ENCODE peak calls at places on chromosome 15, in nine cellular contexts. One of them, this sample, is unnamed.

GRCh38 chr15:85871545-85871944 is 76.8 kb upstream of the KLHL25 start:
- DNase-seq in mesothelial cell of epicardium: no peak
- DNase-seq in sciatic nerve: no peak
- DNase-seq in astrocyte of the spinal cord: no peak
- DNase-seq in HEK293T: no peak
- DNase-seq in kidney tubule cell: no peak
- DNase-seq in AG10803: no peak
- DNase-seq in left colon: no peak
- DNase-seq in stomach: no peak
- DNase-seq in this sample: no peak

GRCh38 chr15:95734422-95735316 is 595.8 kb upstream of the NR2F2 start:
- DNase-seq in mesothelial cell of epicardium: no peak
- DNase-seq in sciatic nerve: no peak
- DNase-seq in astrocyte of the spinal cord: peak
- DNase-seq in HEK293T: no peak
- DNase-seq in kidney tubule cell: peak
- DNase-seq in AG10803: no peak
- DNase-seq in left colon: no peak
- DNase-seq in stomach: no peak
- DNase-seq in this sample: no peak

GRCh38 chr15:98734472-98735284 is 86.3 kb downstream of the IGF1R start:
- DNase-seq in mesothelial cell of epicardium: no peak
- DNase-seq in sciatic nerve: no peak
- DNase-seq in astrocyte of the spinal cord: no peak
- DNase-seq in HEK293T: no peak
- DNase-seq in kidney tubule cell: peak
- DNase-seq in AG10803: peak
- DNase-seq in left colon: no peak
- DNase-seq in stomach: no peak
- DNase-seq in this sample: no peak

GRCh38 chr15:49044761-49045571 is 1.3 kb downstream of the SECISBP2L start:
- DNase-seq in mesothelial cell of epicardium: no peak
- DNase-seq in sciatic nerve: no peak
- DNase-seq in astrocyte of the spinal cord: peak
- DNase-seq in HEK293T: no peak
- DNase-seq in kidney tubule cell: peak
- DNase-seq in AG10803: peak
- DNase-seq in left colon: no peak
- DNase-seq in stomach: no peak
- DNase-seq in this sample: no peak

GRCh38 chr15:60480149-60480548 is 1.2 kb upstream of the ICE2 start:
- DNase-seq in mesothelial cell of epicardium: no peak
- DNase-seq in sciatic nerve: no peak
- DNase-seq in astrocyte of the spinal cord: no peak
- DNase-seq in HEK293T: no peak
- DNase-seq in kidney tubule cell: no peak
- DNase-seq in AG10803: no peak
- DNase-seq in left colon: no peak
- DNase-seq in stomach: no peak
- DNase-seq in this sample: no peak

GRCh38 chr15:89772933-89773583 is 3.1 kb upstream of the MESP2 start:
- DNase-seq in mesothelial cell of epicardium: no peak
- DNase-seq in sciatic nerve: no peak
- DNase-seq in astrocyte of the spinal cord: peak
- DNase-seq in HEK293T: peak
- DNase-seq in kidney tubule cell: no peak
- DNase-seq in AG10803: peak
- DNase-seq in left colon: no peak
- DNase-seq in stomach: no peak
- DNase-seq in this sample: no peak

GRCh38 chr15:100925480-100925879 is 6.3 kb downstream of the LRRK1 start:
- DNase-seq in mesothelial cell of epicardium: no peak
- DNase-seq in sciatic nerve: no peak
- DNase-seq in astrocyte of the spinal cord: no peak
- DNase-seq in HEK293T: no peak
- DNase-seq in kidney tubule cell: no peak
- DNase-seq in AG10803: no peak
- DNase-seq in left colon: no peak
- DNase-seq in stomach: no peak
- DNase-seq in this sample: no peak

GRCh38 chr15:31263751-31264533 is 62.7 kb upstream of the KLF13 start:
- DNase-seq in mesothelial cell of epicardium: peak
- DNase-seq in sciatic nerve: peak
- DNase-seq in astrocyte of the spinal cord: no peak
- DNase-seq in HEK293T: no peak
- DNase-seq in kidney tubule cell: peak
- DNase-seq in AG10803: no peak
- DNase-seq in left colon: peak
- DNase-seq in stomach: peak
- DNase-seq in this sample: peak

GRCh38 chr15:92633418-92633817 is 22.2 kb downstream of the FAM174B start:
- DNase-seq in mesothelial cell of epicardium: no peak
- DNase-seq in sciatic nerve: no peak
- DNase-seq in astrocyte of the spinal cord: no peak
- DNase-seq in HEK293T: no peak
- DNase-seq in kidney tubule cell: no peak
- DNase-seq in AG10803: no peak
- DNase-seq in left colon: no peak
- DNase-seq in stomach: no peak
- DNase-seq in this sample: peak

GRCh38 chr15:100881573-100882336 is 2.1 kb downstream of the ALDH1A3 start:
- DNase-seq in mesothelial cell of epicardium: no peak
- DNase-seq in sciatic nerve: peak
- DNase-seq in astrocyte of the spinal cord: no peak
- DNase-seq in HEK293T: no peak
- DNase-seq in kidney tubule cell: no peak
- DNase-seq in AG10803: no peak
- DNase-seq in left colon: no peak
- DNase-seq in stomach: no peak
- DNase-seq in this sample: peak

GRCh38 chr15:89203705-89204273 is 17.6 kb downstream of the RLBP1 start:
- DNase-seq in mesothelial cell of epicardium: no peak
- DNase-seq in sciatic nerve: peak
- DNase-seq in astrocyte of the spinal cord: no peak
- DNase-seq in HEK293T: no peak
- DNase-seq in kidney tubule cell: no peak
- DNase-seq in AG10803: no peak
- DNase-seq in left colon: no peak
- DNase-seq in stomach: no peak
- DNase-seq in this sample: no peak

GRCh38 chr15:73598540-73599195 is 34.5 kb downstream of the NPTN start:
- DNase-seq in mesothelial cell of epicardium: no peak
- DNase-seq in sciatic nerve: no peak
- DNase-seq in astrocyte of the spinal cord: peak
- DNase-seq in HEK293T: no peak
- DNase-seq in kidney tubule cell: no peak
- DNase-seq in AG10803: peak
- DNase-seq in left colon: no peak
- DNase-seq in stomach: no peak
- DNase-seq in this sample: no peak

GRCh38 chr15:57171414-57171813 is 204.9 kb upstream of the CGNL1 start:
- DNase-seq in mesothelial cell of epicardium: no peak
- DNase-seq in sciatic nerve: no peak
- DNase-seq in astrocyte of the spinal cord: no peak
- DNase-seq in HEK293T: no peak
- DNase-seq in kidney tubule cell: no peak
- DNase-seq in AG10803: peak
- DNase-seq in left colon: no peak
- DNase-seq in stomach: no peak
- DNase-seq in this sample: no peak

GRCh38 chr15:82371649-82372048 is 22.4 kb upstream of the GOLGA6L10 start:
- DNase-seq in mesothelial cell of epicardium: no peak
- DNase-seq in sciatic nerve: no peak
- DNase-seq in astrocyte of the spinal cord: no peak
- DNase-seq in HEK293T: no peak
- DNase-seq in kidney tubule cell: no peak
- DNase-seq in AG10803: no peak
- DNase-seq in left colon: no peak
- DNase-seq in stomach: no peak
- DNase-seq in this sample: no peak